ENCODE peak calls at places on chromosomes 6 and 20, in four cellular contexts. Q is fibroblast of lung; C is HCT116; R is CD8-positive, alpha-beta T cell. W is an unnamed sample.

GRCh38 chr6:106511274-106512047 is 117.8 kb downstream of the RTN4IP1 start:
- DNase-seq in C (no peak), Q (peak; percentile 34), R (peak; percentile 32), W (no peak)

GRCh38 chr20:58752565-58752964 is 60.0 kb downstream of the NPEPL1 start:
- DNase-seq in Q (no peak), C (no peak), R (no peak), W (no peak)

GRCh38 chr6:28488916-28489365 is 26.7 kb downstream of the GPX6 start:
- DNase-seq in Q (peak; percentile 84), C (peak; percentile 72), R (no peak), W (peak; percentile 71)

GRCh38 chr6:114342086-114342825 is 567 bp downstream of the HS3ST5 start:
- DNase-seq in C (no peak), R (no peak), Q (no peak), W (no peak)

GRCh38 chr20:52379723-52380336 is 188.3 kb upstream of the ZFP64 start:
- DNase-seq in R (peak; percentile 5), C (no peak), Q (peak; percentile 48), W (peak; percentile 17)

GRCh38 chr6:79377047-79377446 is 142.6 kb upstream of the HMGN3 start:
- DNase-seq in Q (peak; percentile 68), C (no peak), R (no peak), W (peak; percentile 7)

GRCh38 chr6:159879829-159880228 is 11.0 kb upstream of the MAS1 start:
- DNase-seq in C (no peak), Q (no peak), R (no peak), W (no peak)

GRCh38 chr20:57482796-57483195 is 42.1 kb downstream of the CTCFL start:
- DNase-seq in Q (no peak), C (no peak), R (no peak), W (no peak)

GRCh38 chr6:36980876-36981619 is 4.9 kb downstream of the MTCH1 start:
- DNase-seq in Q (no peak), R (no peak), C (no peak), W (no peak)

GRCh38 chr20:32478576-32478975 is 106.6 kb downstream of the NOL4L start:
- DNase-seq in Q (no peak), C (no peak), R (no peak), W (no peak)

GRCh38 chr6:24382220-24382540 is 20.6 kb upstream of the MRS2 start:
- DNase-seq in Q (no peak), R (no peak), C (no peak), W (no peak)

GRCh38 chr6:110878751-110879539 is 4.4 kb downstream of the AMD1 start:
- DNase-seq in Q (peak; percentile 67), R (no peak), C (no peak), W (peak; percentile 60)

GRCh38 chr6:12137480-12137879 is 125.4 kb downstream of the HIVEP1 start:
- DNase-seq in R (no peak), C (no peak), Q (peak; percentile 86), W (peak; percentile 83)
- TF ChIP-seq CTCF in R (no peak), C (no peak), Q (no peak), W (no peak)

GRCh38 chr20:36941403-36941835 is 10.1 kb downstream of the SAMHD1 start:
- DNase-seq in R (no peak), Q (no peak), C (no peak), W (peak; percentile 53)
- H3K4me3 ChIP-seq in R (no peak overlapping the region), Q (no peak overlapping the region), C (no peak overlapping the region), W (no peak overlapping the region)

GRCh38 chr20:25867776-25868649 is 171.4 kb upstream of the ZNF337 start:
- DNase-seq in Q (peak; percentile 43), R (peak; percentile 60), C (no peak), W (peak; percentile 63)
- TF ChIP-seq CTCF in Q (no peak), R (no peak), C (no peak), W (no peak)

GRCh38 chr6:156786652-156787051 is 9.5 kb downstream of the ARID1B start:
- DNase-seq in R (no peak), Q (no peak), C (no peak), W (no peak)

GRCh38 chr6:156781882-156782631 is 4.9 kb downstream of the ARID1B start:
- DNase-seq in C (no peak), Q (peak; percentile 45), R (no peak), W (peak; percentile 49)

GRCh38 chr6:156782691-156783320 is 5.6 kb downstream of the ARID1B start:
- DNase-seq in C (no peak), Q (no peak), R (no peak), W (no peak)

GRCh38 chr6:156780962-156781705 is 4.0 kb downstream of the ARID1B start:
- DNase-seq in C (no peak), R (no peak), Q (no peak), W (no peak)

GRCh38 chr6:156783958-156784357 is 6.8 kb downstream of the ARID1B start:
- DNase-seq in C (no peak), R (no peak), Q (no peak), W (no peak)
- H3K4me3 ChIP-seq in C (no peak overlapping the region), R (no peak overlapping the region), Q (no peak overlapping the region), W (no peak overlapping the region)

GRCh38 chr6:14702678-14703077 is 543.2 kb upstream of the JARID2 start:
- DNase-seq in Q (no peak), R (no peak), C (no peak), W (no peak)
- TF ChIP-seq CTCF in Q (no peak), R (no peak), C (no peak), W (no peak)

W was measured in fibroblast of villous mesenchyme.